ENCODE peak calls at places on chromosomes 7 and 10, in seven cellular contexts. One of them, this sample, is unnamed.

GRCh38 chr10:76764177-76764576 is 873.4 kb downstream of the KCNMA1 start:
- DNase-seq in fibroblast of mammary gland: no peak
- DNase-seq in left lung: no peak
- DNase-seq in fibroblast of the aortic adventitia: no peak
- DNase-seq in BE2C: no peak
- DNase-seq in H9: no peak
- DNase-seq in dorsolateral prefrontal cortex: no peak
- DNase-seq in this sample: no peak

GRCh38 chr10:97333601-97334369 is 744 bp downstream of the FRAT2 start:
- DNase-seq in BE2C: peak; percentile 43
- DNase-seq in dorsolateral prefrontal cortex: no peak
- DNase-seq in H9: peak; percentile 56
- DNase-seq in fibroblast of mammary gland: peak; percentile 52
- DNase-seq in fibroblast of the aortic adventitia: peak; percentile 48
- DNase-seq in left lung: peak; percentile 93
- DNase-seq in this sample: peak; percentile 79

GRCh38 chr10:50216894-50217293 is 34.4 kb downstream of the ASAH2 start:
- DNase-seq in fibroblast of the aortic adventitia: peak; percentile 72
- DNase-seq in dorsolateral prefrontal cortex: no peak
- DNase-seq in fibroblast of mammary gland: peak; percentile 68
- DNase-seq in H9: peak; percentile 31
- DNase-seq in BE2C: no peak
- DNase-seq in left lung: no peak
- DNase-seq in this sample: no peak

GRCh38 chr7:77989981-77990566 is 191.5 kb downstream of the PHTF2 start:
- DNase-seq in fibroblast of mammary gland: no peak
- DNase-seq in BE2C: peak; percentile 36
- DNase-seq in fibroblast of the aortic adventitia: no peak
- DNase-seq in H9: peak; percentile 71
- DNase-seq in left lung: no peak
- DNase-seq in dorsolateral prefrontal cortex: no peak
- DNase-seq in this sample: peak; percentile 49

GRCh38 chr7:157628456-157628855 is 291.7 kb downstream of the DNAJB6 start:
- DNase-seq in dorsolateral prefrontal cortex: no peak
- DNase-seq in H9: no peak
- DNase-seq in fibroblast of the aortic adventitia: no peak
- DNase-seq in BE2C: no peak
- DNase-seq in fibroblast of mammary gland: no peak
- DNase-seq in left lung: no peak
- DNase-seq in this sample: no peak

GRCh38 chr7:152577339-152577738 is 98.6 kb downstream of the XRCC2 start:
- DNase-seq in dorsolateral prefrontal cortex: no peak
- DNase-seq in left lung: no peak
- DNase-seq in fibroblast of mammary gland: no peak
- DNase-seq in BE2C: no peak
- DNase-seq in fibroblast of the aortic adventitia: no peak
- DNase-seq in H9: no peak
- DNase-seq in this sample: no peak

GRCh38 chr10:86942441-86943315 is 14.7 kb downstream of the MMRN2 start:
- DNase-seq in left lung: peak; percentile 82
- DNase-seq in H9: no peak
- DNase-seq in fibroblast of the aortic adventitia: no peak
- DNase-seq in fibroblast of mammary gland: no peak
- DNase-seq in BE2C: no peak
- DNase-seq in dorsolateral prefrontal cortex: no peak
- DNase-seq in this sample: no peak

GRCh38 chr7:123637878-123638277 is 17.8 kb upstream of the LMOD2 start:
- DNase-seq in H9: no peak
- DNase-seq in dorsolateral prefrontal cortex: no peak
- DNase-seq in fibroblast of mammary gland: no peak
- DNase-seq in fibroblast of the aortic adventitia: no peak
- DNase-seq in BE2C: no peak
- DNase-seq in left lung: no peak
- DNase-seq in this sample: no peak

GRCh38 chr10:28120043-28120749 is 121.3 kb upstream of the ODAD2 start:
- DNase-seq in dorsolateral prefrontal cortex: no peak
- DNase-seq in H9: no peak
- DNase-seq in fibroblast of the aortic adventitia: peak; percentile 39
- DNase-seq in left lung: no peak
- DNase-seq in fibroblast of mammary gland: no peak
- DNase-seq in BE2C: no peak
- DNase-seq in this sample: no peak

GRCh38 chr10:110416776-110417732 is 80.7 kb upstream of the DUSP5 start:
- DNase-seq in left lung: peak; percentile 68
- DNase-seq in H9: no peak
- DNase-seq in fibroblast of the aortic adventitia: no peak
- DNase-seq in dorsolateral prefrontal cortex: no peak
- DNase-seq in BE2C: no peak
- DNase-seq in fibroblast of mammary gland: no peak
- DNase-seq in this sample: no peak

GRCh38 chr10:112973046-112973445 is 23.0 kb downstream of the TCF7L2 start:
- DNase-seq in H9: no peak
- DNase-seq in fibroblast of mammary gland: peak; percentile 66
- DNase-seq in dorsolateral prefrontal cortex: no peak
- DNase-seq in fibroblast of the aortic adventitia: no peak
- DNase-seq in left lung: no peak
- DNase-seq in BE2C: no peak
- DNase-seq in this sample: no peak

GRCh38 chr10:112973805-112974204 is 23.8 kb downstream of the TCF7L2 start:
- DNase-seq in BE2C: no peak
- DNase-seq in dorsolateral prefrontal cortex: no peak
- DNase-seq in fibroblast of mammary gland: no peak
- DNase-seq in fibroblast of the aortic adventitia: no peak
- DNase-seq in H9: no peak
- DNase-seq in left lung: no peak
- DNase-seq in this sample: no peak

GRCh38 chr10:112969542-112969941 is 19.5 kb downstream of the TCF7L2 start:
- DNase-seq in fibroblast of the aortic adventitia: no peak
- DNase-seq in dorsolateral prefrontal cortex: no peak
- DNase-seq in fibroblast of mammary gland: no peak
- DNase-seq in left lung: no peak
- DNase-seq in BE2C: no peak
- DNase-seq in H9: no peak
- DNase-seq in this sample: no peak

GRCh38 chr10:112970036-112970435 is 20.0 kb downstream of the TCF7L2 start:
- DNase-seq in dorsolateral prefrontal cortex: no peak
- DNase-seq in fibroblast of mammary gland: no peak
- DNase-seq in fibroblast of the aortic adventitia: no peak
- DNase-seq in left lung: no peak
- DNase-seq in H9: no peak
- DNase-seq in BE2C: no peak
- DNase-seq in this sample: no peak

GRCh38 chr10:112972606-112973005 is 22.6 kb downstream of the TCF7L2 start:
- DNase-seq in left lung: no peak
- DNase-seq in H9: no peak
- DNase-seq in dorsolateral prefrontal cortex: no peak
- DNase-seq in fibroblast of mammary gland: no peak
- DNase-seq in BE2C: no peak
- DNase-seq in fibroblast of the aortic adventitia: no peak
- DNase-seq in this sample: no peak
- TF ChIP-seq CTCF in left lung: no peak
- TF ChIP-seq CTCF in H9: no peak
- TF ChIP-seq CTCF in dorsolateral prefrontal cortex: no peak
- TF ChIP-seq CTCF in fibroblast of mammary gland: no peak
- TF ChIP-seq CTCF in BE2C: no peak
- TF ChIP-seq CTCF in fibroblast of the aortic adventitia: no peak
- TF ChIP-seq CTCF in this sample: no peak

DNA sequence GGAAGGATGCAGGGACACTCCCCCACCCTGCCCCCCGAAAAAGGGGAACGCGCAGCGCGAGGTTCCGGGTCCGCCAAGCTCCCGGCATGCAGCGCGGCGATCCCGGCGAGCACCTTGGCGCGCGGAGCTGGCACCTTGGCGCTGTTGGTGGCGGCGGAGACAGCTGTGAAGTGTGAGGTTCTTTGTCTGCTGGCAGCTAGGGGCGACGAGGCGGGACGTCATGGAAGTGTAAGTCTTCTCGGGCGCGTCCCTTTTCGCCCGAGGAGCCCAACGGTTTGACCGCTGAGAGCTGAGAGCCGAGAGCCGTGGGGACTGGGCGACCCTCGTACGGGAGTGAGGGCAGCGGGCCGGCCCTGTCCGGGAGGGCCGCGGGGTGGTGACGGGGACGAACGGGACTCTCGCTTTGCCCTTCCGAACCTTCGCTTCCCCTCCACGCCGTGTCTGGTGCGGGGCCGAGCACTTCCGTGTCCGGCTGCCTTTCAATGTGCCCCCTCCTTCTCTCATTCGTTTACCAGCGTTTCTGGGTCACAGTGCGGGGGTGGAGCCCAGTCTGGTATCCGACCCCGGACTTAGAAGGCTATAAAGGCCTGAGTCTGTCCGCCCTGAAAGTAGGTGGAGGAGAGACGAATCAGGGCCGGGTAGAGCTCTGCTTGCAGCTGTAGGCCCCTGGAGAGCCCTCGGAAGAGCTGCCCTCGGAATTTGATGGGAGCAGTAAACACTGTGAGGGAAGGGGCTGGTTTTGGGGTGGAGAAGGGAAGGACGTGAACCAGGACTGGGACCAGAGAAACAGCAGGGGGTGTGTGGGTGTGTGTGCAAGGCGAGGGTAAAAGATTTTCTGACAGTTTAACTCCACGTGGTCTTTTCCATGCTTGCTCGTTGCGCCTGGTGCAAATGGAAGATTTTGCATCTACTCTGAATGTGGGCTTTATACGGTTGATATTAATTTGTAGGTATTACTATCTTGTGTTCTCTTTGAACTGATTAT is at the start of gene CRCP:
- DNase-seq in fibroblast of the aortic adventitia: peak; percentile 75
- DNase-seq in dorsolateral prefrontal cortex: peak; percentile 65
- DNase-seq in BE2C: peak; percentile 77
- DNase-seq in H9: peak; percentile 80
- DNase-seq in fibroblast of mammary gland: peak; percentile 79
- DNase-seq in left lung: peak; percentile 97
- DNase-seq in this sample: peak; percentile 79
- TF ChIP-seq CTCF in fibroblast of the aortic adventitia: peak; percentile 69
- TF ChIP-seq CTCF in dorsolateral prefrontal cortex: no peak
- TF ChIP-seq CTCF in BE2C: peak; percentile 46
- TF ChIP-seq CTCF in H9: no peak
- TF ChIP-seq CTCF in fibroblast of mammary gland: peak; percentile 60
- TF ChIP-seq CTCF in left lung: no peak
- TF ChIP-seq CTCF in this sample: no peak

DNA sequence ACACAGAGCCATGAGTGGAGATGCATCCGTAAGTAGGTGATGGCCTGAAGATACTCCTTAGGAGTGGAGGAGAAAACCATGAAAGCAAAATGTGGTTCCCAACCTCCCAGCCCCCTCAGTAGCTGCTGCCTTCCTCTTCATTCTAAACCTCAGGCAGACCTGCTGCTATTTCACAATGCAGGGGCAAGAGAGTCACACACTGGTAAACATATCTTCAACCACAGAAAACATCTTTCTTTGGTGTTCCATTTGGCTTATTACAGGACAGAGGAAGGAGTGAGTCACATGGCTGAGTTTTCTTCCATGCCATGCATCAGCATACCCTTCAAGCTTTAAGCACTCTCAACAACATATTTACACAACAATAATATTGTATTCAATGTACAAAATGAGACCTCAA is 342.1 kb downstream of the BMPER start:
- DNase-seq in fibroblast of mammary gland: peak; percentile 75
- DNase-seq in fibroblast of the aortic adventitia: peak; percentile 21
- DNase-seq in dorsolateral prefrontal cortex: no peak
- DNase-seq in left lung: no peak
- DNase-seq in BE2C: no peak
- DNase-seq in H9: no peak
- DNase-seq in this sample: no peak
- TF ChIP-seq CTCF in fibroblast of mammary gland: no peak
- TF ChIP-seq CTCF in fibroblast of the aortic adventitia: no peak
- TF ChIP-seq CTCF in dorsolateral prefrontal cortex: no peak
- TF ChIP-seq CTCF in left lung: no peak
- TF ChIP-seq CTCF in BE2C: no peak
- TF ChIP-seq CTCF in H9: no peak
- TF ChIP-seq CTCF in this sample: no peak

DNA sequence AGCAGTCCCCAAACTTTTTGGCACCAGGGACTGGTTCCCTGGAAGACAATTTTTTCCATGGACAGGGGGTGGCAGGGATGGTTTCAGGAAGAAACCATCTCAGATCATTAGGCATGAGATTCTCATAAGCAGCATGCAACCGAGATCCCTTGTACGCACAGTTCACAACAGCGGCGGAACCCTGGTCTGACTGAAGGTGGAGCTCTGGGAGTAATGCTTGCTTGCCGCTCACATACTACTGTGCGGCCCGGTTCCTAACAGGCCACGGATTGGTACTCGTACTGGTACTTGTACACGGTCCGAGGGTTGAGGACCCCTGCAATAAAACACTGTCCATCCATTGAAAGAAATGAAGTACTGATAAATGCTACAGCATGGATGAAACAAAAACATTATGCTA is 32.8 kb downstream of the MKRN1 start:
- DNase-seq in dorsolateral prefrontal cortex: no peak
- DNase-seq in H9: no peak
- DNase-seq in fibroblast of the aortic adventitia: no peak
- DNase-seq in BE2C: no peak
- DNase-seq in fibroblast of mammary gland: no peak
- DNase-seq in left lung: no peak
- DNase-seq in this sample: no peak
- TF ChIP-seq CTCF in dorsolateral prefrontal cortex: no peak
- TF ChIP-seq CTCF in H9: no peak
- TF ChIP-seq CTCF in fibroblast of the aortic adventitia: no peak
- TF ChIP-seq CTCF in BE2C: no peak
- TF ChIP-seq CTCF in fibroblast of mammary gland: no peak
- TF ChIP-seq CTCF in left lung: no peak
- TF ChIP-seq CTCF in this sample: no peak

DNA sequence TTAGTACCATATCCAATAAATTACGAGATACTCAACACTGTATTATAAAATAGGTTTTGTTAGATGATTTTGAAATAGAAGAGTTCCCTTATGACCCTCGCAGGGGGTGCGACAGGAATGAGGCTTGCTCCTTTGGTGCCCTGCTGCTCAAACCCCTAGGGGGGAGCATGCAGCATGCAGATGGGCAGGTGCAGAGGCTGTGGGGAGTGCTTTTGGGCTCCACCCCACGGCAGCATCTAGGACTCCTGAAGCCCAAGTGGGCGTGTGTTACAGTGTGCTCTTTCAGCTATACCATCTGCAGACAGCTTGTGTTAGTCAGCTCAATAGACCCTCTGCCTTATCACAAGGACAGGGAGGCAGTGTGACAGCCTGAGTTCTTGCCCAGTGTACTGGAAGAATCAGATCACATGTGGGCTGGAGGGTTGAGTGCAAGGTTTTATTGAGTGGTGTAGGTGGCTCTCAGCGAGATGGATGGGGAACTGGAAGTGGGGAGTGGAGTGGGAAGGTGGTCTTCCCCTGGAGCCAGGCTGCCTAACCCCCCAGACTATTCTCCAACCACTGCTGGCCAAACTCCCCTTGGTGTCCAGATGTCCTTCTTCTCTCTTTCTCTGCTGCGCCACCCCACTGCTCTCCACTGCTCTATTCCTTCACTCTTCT is 3.1 kb upstream of the MRC1 start:
- DNase-seq in BE2C: no peak
- DNase-seq in H9: no peak
- DNase-seq in fibroblast of the aortic adventitia: no peak
- DNase-seq in left lung: no peak
- DNase-seq in dorsolateral prefrontal cortex: no peak
- DNase-seq in fibroblast of mammary gland: no peak
- DNase-seq in this sample: no peak
- TF ChIP-seq CTCF in BE2C: no peak
- TF ChIP-seq CTCF in H9: peak; percentile 53
- TF ChIP-seq CTCF in fibroblast of the aortic adventitia: no peak
- TF ChIP-seq CTCF in left lung: no peak
- TF ChIP-seq CTCF in dorsolateral prefrontal cortex: no peak
- TF ChIP-seq CTCF in fibroblast of mammary gland: peak; percentile 7
- TF ChIP-seq CTCF in this sample: peak; percentile 61